ENCODE peak calls at places on chromosomes 3 and 15, in four cellular contexts. D is prostate gland, K is kidney, M is RWPE1. C is an unnamed sample.

GRCh38 chr15:75031773-75032302 is 8.4 kb downstream of the PPCDC start:
- DNase-seq in D (no peak), K (no peak), M (no peak), C (no peak)

GRCh38 chr15:52217186-52217585 is 26.0 kb upstream of the GNB5 start:
- DNase-seq in D (peak), K (no peak), M (peak), C (peak)

GRCh38 chr3:77475545-77475944 is 435.6 kb downstream of the ROBO2 start:
- DNase-seq in D (no peak), K (no peak), M (no peak), C (no peak)

GRCh38 chr3:41202075-41202833 is 2.9 kb downstream of the CTNNB1 start:
- DNase-seq in D (no peak), K (no peak), M (no peak), C (no peak)

GRCh38 chr15:53328341-53328740 is 431.1 kb downstream of the WDR72 start:
- DNase-seq in D (no peak), K (no peak), M (no peak), C (no peak)

GRCh38 chr3:139540686-139541085 is 1.1 kb upstream of the RBP1 start:
- DNase-seq in D (no peak), K (no peak), M (no peak), C (no peak)

GRCh38 chr3:157098823-157099185 is 61.1 kb downstream of the CCNL1 start:
- DNase-seq in D (no peak), K (no peak), M (no peak), C (no peak)

GRCh38 chr3:40971191-40972168 is 227.8 kb upstream of the CTNNB1 start:
- DNase-seq in D (peak), K (peak), M (peak), C (peak)

GRCh38 chr3:41290736-41291135 is 91.4 kb downstream of the CTNNB1 start:
- DNase-seq in D (no peak), K (no peak), M (no peak), C (no peak)

GRCh38 chr3:129378949-129379348 is 49.5 kb downstream of the EFCAB12 start:
- DNase-seq in D (no peak), K (no peak), M (no peak), C (no peak)

GRCh38 chr3:46481636-46482035 is 16.1 kb upstream of the RTP3 start:
- DNase-seq in D (no peak), K (no peak), M (no peak), C (no peak)

GRCh38 chr3:197749315-197749600 is 425 bp upstream of the FYTTD1 start:
- DNase-seq in D (peak), K (no peak), M (peak), C (no peak)

GRCh38 chr15:94070341-94071275 is 160.8 kb upstream of the MCTP2 start:
- DNase-seq in D (peak), K (peak), M (no peak), C (no peak)

GRCh38 chr3:148092624-148093194 is 605.0 kb upstream of the AGTR1 start:
- DNase-seq in D (no peak), K (no peak), M (no peak), C (no peak)

GRCh38 chr3:46503194-46503924 is 5.6 kb downstream of the RTP3 start:
- DNase-seq in D (no peak), K (no peak), M (no peak), C (no peak)

GRCh38 chr3:127392146-127392470 is 104.3 kb upstream of the PRR20G start:
- DNase-seq in D (no peak), K (no peak), M (no peak), C (no peak)

GRCh38 chr15:57720861-57721260 is 14.3 kb downstream of the POLR2M start:
- DNase-seq in D (no peak), K (no peak), M (no peak), C (no peak)

GRCh38 chr3:127407026-127407939 is 119.4 kb upstream of the PRR20G start:
- DNase-seq in D (no peak), K (peak), M (no peak), C (no peak)

GRCh38 chr15:36407647-36408046 is 171.8 kb upstream of the CDIN1 start:
- DNase-seq in D (no peak), K (no peak), M (peak), C (no peak)

GRCh38 chr3:125125822-125126245 is 70.0 kb upstream of the HEG1 start:
- DNase-seq in D (no peak), K (no peak), M (peak), C (no peak)

GRCh38 chr3:113018461-113019181 is 27.8 kb downstream of the GTPBP8 start:
- DNase-seq in D (no peak), K (no peak), M (peak), C (no peak)

GRCh38 chr15:35958936-35959335 is 413.0 kb upstream of the DPH6 start:
- DNase-seq in D (no peak), K (no peak), M (no peak), C (no peak)

GRCh38 chr3:49700014-49700413 is 10.7 kb downstream of the RNF123 start:
- DNase-seq in D (no peak), K (no peak), M (no peak), C (no peak)

GRCh38 chr3:186639778-186640472 is at the start of gene FETUB:
- DNase-seq in D (no peak), K (no peak), M (no peak), C (no peak)

GRCh38 chr3:114557791-114558190 is 264.0 kb downstream of the TIGIT start:
- DNase-seq in D (no peak), K (no peak), M (no peak), C (no peak)

GRCh38 chr3:197513953-197514785 is 41.6 kb downstream of the BDH1 start:
- DNase-seq in D (no peak), K (peak), M (no peak), C (no peak)

GRCh38 chr3:119967353-119968006 is 126.8 kb downstream of the GSK3B start:
- DNase-seq in D (no peak), K (no peak), M (no peak), C (no peak)

GRCh38 chr3:119636891-119637611 is 23.3 kb downstream of the POPDC2 start:
- DNase-seq in D (no peak), K (no peak), M (no peak), C (no peak)

GRCh38 chr15:82909080-82909815 is 43.3 kb downstream of the HOMER2 start:
- DNase-seq in D (no peak), K (no peak), M (no peak), C (no peak)

GRCh38 chr3:159978353-159978752 is 10.3 kb upstream of the IL12A start:
- DNase-seq in D (no peak), K (no peak), M (no peak), C (no peak)

DNA sequence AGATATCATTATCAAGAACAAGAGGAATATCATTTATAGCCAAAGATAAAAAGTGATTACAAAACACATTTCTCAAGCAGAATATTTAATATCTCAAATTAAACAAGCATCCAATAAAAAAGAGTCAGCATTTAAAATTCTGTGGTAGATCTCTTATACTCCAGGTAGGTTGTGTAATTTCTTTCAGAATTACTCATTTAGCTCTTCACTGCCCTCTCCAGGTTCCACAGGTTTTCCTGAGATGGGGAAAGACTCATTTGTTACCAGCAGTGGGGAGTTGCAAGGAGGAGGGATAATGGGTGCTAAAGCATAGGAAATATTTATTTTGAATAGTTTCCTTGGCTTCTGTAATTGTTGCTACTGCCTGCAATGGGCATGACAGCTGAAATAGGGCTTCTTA is 83.1 kb upstream of the RASGRP1 start:
- DNase-seq in D (peak), K (no peak), M (peak), C (peak)
- TF ChIP-seq CTCF in D (no peak), K (peak), M (peak), C (no peak)

GRCh38 chr15:76973362-76973743 is 21.6 kb upstream of the PSTPIP1 start:
- DNase-seq in D (no peak), K (no peak), M (no peak), C (no peak)

GRCh38 chr15:76973906-76974305 is 21.0 kb upstream of the PSTPIP1 start:
- DNase-seq in D (no peak), K (no peak), M (no peak), C (no peak)

GRCh38 chr15:76976572-76977270 is 18.2 kb upstream of the PSTPIP1 start:
- DNase-seq in D (no peak), K (no peak), M (no peak), C (no peak)

GRCh38 chr15:76972420-76973361 is 22.2 kb upstream of the PSTPIP1 start:
- DNase-seq in D (no peak), K (no peak), M (no peak), C (no peak)

GRCh38 chr15:76974456-76975083 is 20.4 kb upstream of the PSTPIP1 start:
- DNase-seq in D (no peak), K (no peak), M (no peak), C (no peak)
- TF ChIP-seq CTCF in D (no peak), K (no peak), M (no peak), C (no peak)

DNA sequence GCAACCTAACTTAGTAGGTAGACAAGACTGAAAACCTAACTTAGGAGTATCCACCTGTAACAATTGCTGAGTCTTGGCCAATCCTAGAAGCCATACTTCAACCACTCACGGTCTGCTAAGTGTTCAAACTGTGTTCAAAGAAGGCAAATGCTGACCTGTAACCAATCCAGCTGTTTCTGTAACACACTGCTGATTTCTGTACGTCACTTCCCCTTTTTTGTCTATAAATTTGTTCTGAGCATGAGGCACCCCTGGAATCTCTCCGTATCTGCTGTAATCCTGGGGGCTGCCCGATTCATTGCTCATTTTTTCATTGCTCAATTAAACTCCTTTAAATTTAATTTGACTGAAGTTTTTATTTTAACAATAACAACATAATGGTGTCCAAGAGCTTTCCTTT is 451.4 kb upstream of the ATP10A start:
- DNase-seq in D (no peak), K (no peak), M (no peak), C (no peak)
- TF ChIP-seq CTCF in D (no peak), K (no peak), M (no peak), C (no peak)

GRCh38 chr15:34101366-34102174 is at the start of the genes EMC7 and PGBD4:
- DNase-seq in D (peak), K (peak), M (peak), C (peak)
- TF ChIP-seq CTCF in D (no peak), K (no peak), M (no peak), C (no peak)

GRCh38 chr3:11582123-11582968 is 61.4 kb downstream of the VGLL4 start:
- DNase-seq in D (peak), K (no peak), M (peak), C (peak)
- TF ChIP-seq CTCF in D (no peak), K (no peak), M (no peak), C (no peak)

DNA sequence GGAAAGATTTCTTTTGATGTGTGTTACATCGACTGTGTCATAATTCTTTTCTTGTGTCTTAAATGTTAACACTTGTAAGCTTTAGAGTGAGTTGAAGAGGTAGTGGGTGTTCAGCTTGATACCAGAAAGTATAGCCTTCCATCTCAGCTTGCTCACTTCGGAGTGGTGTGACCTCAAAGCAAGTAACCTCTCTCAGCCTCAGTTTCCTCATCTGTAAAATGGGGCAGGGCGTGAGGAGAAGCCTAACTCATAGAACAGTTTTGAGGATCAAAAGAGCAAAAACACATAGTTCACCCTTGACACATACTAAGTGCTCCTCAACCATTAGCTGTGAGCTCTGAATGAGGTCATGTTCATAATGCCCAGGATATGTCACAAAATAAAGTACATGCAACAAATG is 434.8 kb upstream of the PROK2 start:
- DNase-seq in D (no peak), K (no peak), M (no peak), C (no peak)
- TF ChIP-seq CTCF in D (no peak), K (no peak), M (no peak), C (no peak)

GRCh38 chr15:31266712-31267111 is 59.9 kb upstream of the KLF13 start:
- DNase-seq in D (peak), K (no peak), M (no peak), C (no peak)
- TF ChIP-seq CTCF in D (no peak), K (no peak), M (no peak), C (no peak)

DNA sequence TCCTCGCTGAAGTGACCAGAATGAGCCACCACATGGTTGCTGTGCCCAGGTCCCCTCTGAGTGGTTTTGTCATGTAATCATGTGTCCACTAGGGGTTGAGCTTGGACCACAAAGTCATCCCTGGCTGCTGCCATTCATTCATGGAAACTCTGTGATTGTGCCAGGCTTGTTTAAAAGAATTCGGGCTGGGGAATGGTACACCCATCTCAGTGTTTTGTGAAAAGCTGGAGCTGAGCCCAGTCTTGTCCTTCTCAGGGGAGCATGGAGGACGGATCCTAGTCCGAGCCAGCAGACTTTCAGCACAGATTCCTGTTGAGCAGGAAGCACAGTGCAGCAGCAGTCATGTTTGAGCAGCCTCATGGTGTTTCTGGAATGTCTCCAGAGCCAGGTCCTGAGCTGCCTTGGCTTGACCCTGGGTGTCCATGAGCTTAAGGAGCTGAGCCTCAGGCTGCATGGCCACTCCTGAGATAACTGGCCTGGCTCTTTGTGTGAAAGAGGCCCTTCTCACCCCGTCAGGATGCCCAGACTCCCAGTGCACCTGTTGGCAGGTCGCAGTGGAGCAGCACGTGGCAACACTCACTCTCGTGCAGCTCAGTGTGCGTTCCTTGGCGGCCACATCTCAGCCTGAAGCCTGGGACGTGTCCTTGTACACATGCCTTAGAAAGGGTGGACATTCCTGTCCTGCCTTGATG is 260.3 kb upstream of the TPM1 start:
- DNase-seq in D (peak), K (peak), M (peak), C (peak)
- TF ChIP-seq CTCF in D (peak), K (peak), M (peak), C (peak)